ENCODE peak calls at places on chromosomes 1 and 21, in five cellular contexts. One of them, this sample, is unnamed.

GRCh38 chr1:11942280-11942679 is 7.8 kb downstream of the PLOD1 start:
- DNase-seq in right cardiac atrium: no peak
- DNase-seq in CD8-positive, alpha-beta T cell: no peak
- DNase-seq in left lung: no peak
- DNase-seq in left ventricle myocardium inferior: no peak
- DNase-seq in this sample: no peak

GRCh38 chr1:197970771-197971170 is 53.6 kb downstream of the LHX9 start:
- DNase-seq in right cardiac atrium: no peak
- DNase-seq in CD8-positive, alpha-beta T cell: no peak
- DNase-seq in left lung: no peak
- DNase-seq in left ventricle myocardium inferior: no peak
- DNase-seq in this sample: no peak

GRCh38 chr1:156705918-156706646 is 699 bp upstream of the CRABP2 start:
- DNase-seq in right cardiac atrium: peak; percentile 66
- DNase-seq in CD8-positive, alpha-beta T cell: peak; percentile 81
- DNase-seq in left lung: peak; percentile 59
- DNase-seq in left ventricle myocardium inferior: peak; percentile 60
- DNase-seq in this sample: peak; percentile 60

GRCh38 chr21:45045481-45045880 is 28.9 kb upstream of the ADARB1 start:
- DNase-seq in right cardiac atrium: no peak
- DNase-seq in CD8-positive, alpha-beta T cell: no peak
- DNase-seq in left lung: no peak
- DNase-seq in left ventricle myocardium inferior: no peak
- DNase-seq in this sample: no peak

GRCh38 chr1:56967900-56968832 is 2.4 kb upstream of the C8B start:
- DNase-seq in right cardiac atrium: peak; percentile 16
- DNase-seq in CD8-positive, alpha-beta T cell: no peak
- DNase-seq in left lung: no peak
- DNase-seq in left ventricle myocardium inferior: no peak
- DNase-seq in this sample: no peak

GRCh38 chr1:207672525-207673130 is 27.7 kb downstream of the CR1L start:
- DNase-seq in right cardiac atrium: no peak
- DNase-seq in CD8-positive, alpha-beta T cell: no peak
- DNase-seq in left lung: no peak
- DNase-seq in left ventricle myocardium inferior: no peak
- DNase-seq in this sample: no peak

GRCh38 chr1:234683856-234684632 is 74.1 kb upstream of the IRF2BP2 start:
- DNase-seq in right cardiac atrium: peak; percentile 65
- DNase-seq in CD8-positive, alpha-beta T cell: no peak
- DNase-seq in left lung: peak; percentile 74
- DNase-seq in left ventricle myocardium inferior: peak; percentile 60
- DNase-seq in this sample: no peak

GRCh38 chr1:150142083-150142482 is 7.6 kb upstream of the PLEKHO1 start:
- DNase-seq in right cardiac atrium: no peak
- DNase-seq in CD8-positive, alpha-beta T cell: no peak
- DNase-seq in left lung: no peak
- DNase-seq in left ventricle myocardium inferior: no peak
- DNase-seq in this sample: no peak

GRCh38 chr1:41639332-41639936 is 155.0 kb upstream of the EDN2 start:
- DNase-seq in right cardiac atrium: peak; percentile 41
- DNase-seq in CD8-positive, alpha-beta T cell: no peak
- DNase-seq in left lung: no peak
- DNase-seq in left ventricle myocardium inferior: no peak
- DNase-seq in this sample: no peak

GRCh38 chr1:29906927-29907326 is 670.6 kb downstream of the PTPRU start:
- DNase-seq in right cardiac atrium: no peak
- DNase-seq in CD8-positive, alpha-beta T cell: no peak
- DNase-seq in left lung: no peak
- DNase-seq in left ventricle myocardium inferior: no peak
- DNase-seq in this sample: no peak

GRCh38 chr1:10424034-10424433 is 6.2 kb upstream of the CENPS start:
- DNase-seq in right cardiac atrium: peak; percentile 56
- DNase-seq in CD8-positive, alpha-beta T cell: no peak
- DNase-seq in left lung: no peak
- DNase-seq in left ventricle myocardium inferior: peak; percentile 45
- DNase-seq in this sample: no peak

DNA sequence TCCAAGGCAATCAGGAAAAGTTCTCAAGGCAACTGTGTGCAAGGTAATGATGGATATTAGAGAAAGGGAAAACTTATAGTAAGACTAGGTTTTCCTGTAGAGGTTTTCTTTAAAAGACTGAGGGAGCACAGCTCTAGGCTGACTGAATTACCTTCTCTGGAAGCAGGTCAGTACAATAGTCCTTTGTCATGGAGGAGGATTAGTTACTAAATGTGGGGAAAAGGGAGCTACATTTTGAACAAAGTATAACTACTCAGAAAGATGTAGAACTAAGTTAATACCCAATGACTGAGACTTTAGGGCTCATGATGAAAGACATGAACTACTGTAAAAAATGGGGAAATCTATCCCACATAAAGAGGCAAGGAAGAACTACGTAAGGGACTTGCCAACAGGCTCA is 148.6 kb upstream of the HP1BP3 start:
- DNase-seq in right cardiac atrium: no peak
- DNase-seq in CD8-positive, alpha-beta T cell: no peak
- DNase-seq in left lung: no peak
- DNase-seq in left ventricle myocardium inferior: no peak
- DNase-seq in this sample: no peak
- H3K9me3 ChIP-seq in right cardiac atrium: no peaks in the 10 kb centered on the region
- H3K9me3 ChIP-seq in CD8-positive, alpha-beta T cell: no peaks in the 10 kb centered on the region
- H3K9me3 ChIP-seq in left lung: no peaks in the 10 kb centered on the region
- H3K9me3 ChIP-seq in left ventricle myocardium inferior: no peaks in the 10 kb centered on the region
- H3K9me3 ChIP-seq in this sample: no peaks in the 10 kb centered on the region

GRCh38 chr1:68653882-68654281 is 157.0 kb upstream of the DEPDC1 start:
- DNase-seq in right cardiac atrium: no peak
- DNase-seq in CD8-positive, alpha-beta T cell: no peak
- DNase-seq in left lung: no peak
- DNase-seq in left ventricle myocardium inferior: no peak
- DNase-seq in this sample: no peak
- H3K9me3 ChIP-seq in right cardiac atrium: no peaks in the 10 kb centered on the region
- H3K9me3 ChIP-seq in CD8-positive, alpha-beta T cell: no peaks in the 10 kb centered on the region
- H3K9me3 ChIP-seq in left lung: peaks cover 7% of the 10 kb centered on the region
- H3K9me3 ChIP-seq in left ventricle myocardium inferior: no peaks in the 10 kb centered on the region
- H3K9me3 ChIP-seq in this sample: no peaks in the 10 kb centered on the region

DNA sequence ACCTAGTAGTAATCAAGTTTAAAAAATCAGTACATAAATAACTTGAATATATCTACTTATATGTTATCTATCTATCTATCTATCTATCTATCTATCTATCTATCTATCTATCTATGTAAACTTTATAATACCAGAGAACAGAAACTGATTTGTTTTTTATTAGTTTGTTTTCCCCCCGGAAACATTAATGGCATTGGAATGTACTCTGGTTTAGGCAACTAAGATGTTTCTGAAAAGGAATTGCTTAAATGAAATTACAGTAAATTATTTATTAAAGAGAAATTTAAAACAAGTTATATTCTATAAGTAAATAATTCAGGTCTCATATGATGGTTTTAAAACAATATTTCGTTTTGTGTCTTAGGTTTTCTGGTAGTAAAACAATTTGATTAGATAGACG is 681.0 kb upstream of the ADAMTS5 start:
- DNase-seq in right cardiac atrium: no peak
- DNase-seq in CD8-positive, alpha-beta T cell: no peak
- DNase-seq in left lung: no peak
- DNase-seq in left ventricle myocardium inferior: no peak
- DNase-seq in this sample: no peak
- H3K9me3 ChIP-seq in right cardiac atrium: no peaks in the 10 kb centered on the region
- H3K9me3 ChIP-seq in CD8-positive, alpha-beta T cell: no peaks in the 10 kb centered on the region
- H3K9me3 ChIP-seq in left lung: no peaks in the 10 kb centered on the region
- H3K9me3 ChIP-seq in left ventricle myocardium inferior: no peaks in the 10 kb centered on the region
- H3K9me3 ChIP-seq in this sample: no peaks in the 10 kb centered on the region

DNA sequence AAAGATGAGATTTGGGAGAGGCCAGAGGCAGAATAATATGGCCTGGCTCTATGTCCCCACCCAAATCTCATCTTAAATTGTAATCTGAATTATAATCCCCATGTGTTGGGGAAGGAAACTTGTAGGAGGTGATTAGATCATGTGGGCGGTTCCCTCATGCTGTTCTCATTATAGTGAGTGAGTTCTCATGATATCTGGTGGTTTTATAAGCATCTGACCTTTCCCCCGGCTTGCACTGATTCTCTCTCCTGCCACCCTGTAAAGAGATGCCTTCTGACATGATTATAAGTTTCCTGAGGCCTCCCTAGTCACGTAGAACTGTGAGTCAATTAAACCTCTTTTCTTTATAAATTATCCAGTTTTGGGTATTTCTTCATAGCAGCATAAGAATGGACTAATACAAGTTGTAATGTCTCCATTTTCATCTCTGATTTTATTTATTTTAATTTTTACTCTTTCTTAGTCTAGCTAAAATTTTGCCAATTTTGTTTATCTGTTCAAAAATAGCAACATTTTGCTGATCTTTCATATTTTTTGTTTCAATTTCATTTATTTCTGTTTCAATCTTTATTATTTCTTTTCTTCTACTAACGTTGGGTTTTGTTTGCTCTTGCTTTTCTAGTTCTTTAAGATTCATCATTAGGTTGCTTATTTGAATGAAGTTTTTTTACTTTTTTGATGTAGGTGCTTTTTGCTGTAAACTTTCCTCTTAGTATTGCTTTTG is 67.0 kb upstream of the ZRANB2 start:
- DNase-seq in right cardiac atrium: no peak
- DNase-seq in CD8-positive, alpha-beta T cell: no peak
- DNase-seq in left lung: no peak
- DNase-seq in left ventricle myocardium inferior: no peak
- DNase-seq in this sample: no peak
- H3K9me3 ChIP-seq in right cardiac atrium: no peaks in the 10 kb centered on the region
- H3K9me3 ChIP-seq in CD8-positive, alpha-beta T cell: no peaks in the 10 kb centered on the region
- H3K9me3 ChIP-seq in left lung: peaks cover 19% of the 10 kb centered on the region
- H3K9me3 ChIP-seq in left ventricle myocardium inferior: peaks cover 22% of the 10 kb centered on the region
- H3K9me3 ChIP-seq in this sample: peaks cover 4% of the 10 kb centered on the region

DNA sequence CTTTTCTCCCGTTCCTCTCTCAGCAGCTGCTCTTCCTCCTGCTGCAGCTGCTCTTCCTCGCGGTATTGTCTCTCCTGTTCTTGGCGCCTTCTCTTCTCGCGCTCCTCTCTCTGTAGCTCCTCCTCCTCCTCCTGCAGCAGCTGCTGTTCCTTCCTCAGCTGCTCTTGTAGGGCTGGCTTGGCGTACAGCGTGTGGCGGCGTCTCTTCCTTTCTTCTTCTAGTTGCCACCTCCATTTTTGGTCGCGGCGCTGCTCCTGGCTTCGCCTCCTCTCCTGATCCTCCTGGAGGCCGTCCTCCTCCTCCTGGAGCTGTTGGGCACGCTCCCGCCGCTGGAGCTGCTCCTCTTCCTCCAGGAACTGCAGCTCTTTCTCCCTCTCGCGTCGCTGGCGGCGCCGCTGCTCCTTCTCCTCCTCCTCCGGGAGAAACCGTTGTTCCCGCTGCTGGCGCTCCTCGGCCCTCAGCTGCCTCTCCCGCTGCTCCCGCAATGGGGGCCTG is 4.8 kb downstream of the TCHH start:
- DNase-seq in right cardiac atrium: peak; percentile 18
- DNase-seq in CD8-positive, alpha-beta T cell: no peak
- DNase-seq in left lung: peak; percentile 37
- DNase-seq in left ventricle myocardium inferior: peak; percentile 15
- DNase-seq in this sample: no peak
- H3K9me3 ChIP-seq in right cardiac atrium: peaks cover 2% of the 10 kb centered on the region
- H3K9me3 ChIP-seq in CD8-positive, alpha-beta T cell: no peaks in the 10 kb centered on the region
- H3K9me3 ChIP-seq in left lung: peaks cover 4% of the 10 kb centered on the region
- H3K9me3 ChIP-seq in left ventricle myocardium inferior: peaks cover 22% of the 10 kb centered on the region
- H3K9me3 ChIP-seq in this sample: no peaks in the 10 kb centered on the region

GRCh38 chr21:42455196-42455595 is 40.8 kb downstream of the RSPH1 start:
- DNase-seq in right cardiac atrium: no peak
- DNase-seq in CD8-positive, alpha-beta T cell: no peak
- DNase-seq in left lung: no peak
- DNase-seq in left ventricle myocardium inferior: no peak
- DNase-seq in this sample: no peak

GRCh38 chr21:42455754-42456440 is 40.1 kb downstream of the RSPH1 start:
- DNase-seq in right cardiac atrium: no peak
- DNase-seq in CD8-positive, alpha-beta T cell: no peak
- DNase-seq in left lung: no peak
- DNase-seq in left ventricle myocardium inferior: no peak
- DNase-seq in this sample: no peak

GRCh38 chr21:42454221-42454570 is 41.8 kb downstream of the RSPH1 start:
- DNase-seq in right cardiac atrium: no peak
- DNase-seq in CD8-positive, alpha-beta T cell: no peak
- DNase-seq in left lung: no peak
- DNase-seq in left ventricle myocardium inferior: no peak
- DNase-seq in this sample: no peak

GRCh38 chr21:42454791-42455190 is 41.2 kb downstream of the RSPH1 start:
- DNase-seq in right cardiac atrium: no peak
- DNase-seq in CD8-positive, alpha-beta T cell: no peak
- DNase-seq in left lung: no peak
- DNase-seq in left ventricle myocardium inferior: no peak
- DNase-seq in this sample: no peak

DNA sequence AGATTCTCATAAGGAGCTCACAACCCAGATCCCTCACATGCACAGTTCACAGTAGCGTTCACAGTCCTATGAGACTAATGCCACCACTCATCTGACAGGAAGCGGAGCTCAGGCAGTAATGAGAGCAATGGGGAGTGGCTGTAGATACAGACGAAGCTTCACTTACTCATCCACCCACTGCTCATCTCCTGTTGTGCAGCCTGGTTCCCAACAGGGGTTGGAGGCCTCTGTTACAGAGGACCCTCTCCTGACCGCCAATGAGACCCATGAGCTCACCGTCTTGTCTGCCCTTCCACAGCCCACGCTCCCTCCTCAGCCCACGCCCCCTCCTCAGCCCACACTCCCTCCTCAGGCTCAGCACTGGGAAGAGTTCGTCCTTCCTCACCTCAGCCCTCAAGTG is 39.6 kb downstream of the RSPH1 start:
- DNase-seq in right cardiac atrium: no peak
- DNase-seq in CD8-positive, alpha-beta T cell: no peak
- DNase-seq in left lung: no peak
- DNase-seq in left ventricle myocardium inferior: no peak
- DNase-seq in this sample: no peak
- H3K9me3 ChIP-seq in right cardiac atrium: no peaks in the 10 kb centered on the region
- H3K9me3 ChIP-seq in CD8-positive, alpha-beta T cell: no peaks in the 10 kb centered on the region
- H3K9me3 ChIP-seq in left lung: no peaks in the 10 kb centered on the region
- H3K9me3 ChIP-seq in left ventricle myocardium inferior: no peaks in the 10 kb centered on the region
- H3K9me3 ChIP-seq in this sample: no peaks in the 10 kb centered on the region

DNA sequence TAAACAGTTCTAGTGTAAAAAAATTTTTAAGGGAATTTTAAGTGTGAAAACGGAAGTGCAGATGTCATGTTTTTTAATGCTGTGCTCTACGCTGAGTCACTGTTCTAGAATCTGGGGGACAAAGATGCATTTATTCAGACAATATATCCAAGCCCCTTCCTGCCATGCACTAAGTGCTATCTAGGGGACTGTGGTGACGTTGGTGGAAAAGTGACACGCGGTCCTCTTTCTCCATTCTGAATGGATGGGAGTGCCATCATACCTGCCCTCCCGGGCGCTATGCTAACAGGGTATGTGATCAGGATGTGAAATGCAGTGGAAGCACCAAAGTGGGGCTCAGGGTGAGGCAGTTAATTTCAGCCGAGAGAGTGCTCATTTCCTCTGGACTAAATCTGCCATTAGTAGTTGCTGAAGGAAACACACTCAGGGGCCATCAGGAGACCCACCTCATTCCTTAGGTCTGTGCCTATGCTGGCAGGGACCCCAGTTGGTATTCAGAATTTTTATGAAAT is 6.6 kb downstream of the C1orf226 start:
- DNase-seq in right cardiac atrium: no peak
- DNase-seq in CD8-positive, alpha-beta T cell: peak; percentile 15
- DNase-seq in left lung: no peak
- DNase-seq in left ventricle myocardium inferior: no peak
- DNase-seq in this sample: no peak
- H3K9me3 ChIP-seq in right cardiac atrium: no peaks in the 10 kb centered on the region
- H3K9me3 ChIP-seq in CD8-positive, alpha-beta T cell: no peaks in the 10 kb centered on the region
- H3K9me3 ChIP-seq in left lung: no peaks in the 10 kb centered on the region
- H3K9me3 ChIP-seq in left ventricle myocardium inferior: no peaks in the 10 kb centered on the region
- H3K9me3 ChIP-seq in this sample: no peaks in the 10 kb centered on the region

GRCh38 chr1:247100676-247101279 is 3.4 kb downstream of the ZNF669 start:
- DNase-seq in right cardiac atrium: no peak
- DNase-seq in CD8-positive, alpha-beta T cell: no peak
- DNase-seq in left lung: no peak
- DNase-seq in left ventricle myocardium inferior: no peak
- DNase-seq in this sample: no peak
- H3K9me3 ChIP-seq in right cardiac atrium: no peaks in the 10 kb centered on the region
- H3K9me3 ChIP-seq in CD8-positive, alpha-beta T cell: peaks cover 44% of the 10 kb centered on the region
- H3K9me3 ChIP-seq in left lung: peaks cover 70% of the 10 kb centered on the region
- H3K9me3 ChIP-seq in left ventricle myocardium inferior: peaks cover 69% of the 10 kb centered on the region
- H3K9me3 ChIP-seq in this sample: peaks cover 21% of the 10 kb centered on the region

This sample was measured in T-helper 17 cell.